ENCODE peak calls at places on chromosome 4, in four cellular contexts. T is fibroblast of the conjunctiva; J is NCI-H1436; B is CD8-positive, alpha-beta T cell. Y is an unnamed sample.

GRCh38 chr4:103400405-103400804 is 202.3 kb upstream of the CENPE start:
- DNase-seq in T (no peak), J (no peak), B (no peak), Y (no peak)

GRCh38 chr4:41567186-41567585 is 29.2 kb downstream of the LIMCH1 start:
- DNase-seq in J (no peak), T (no peak), B (no peak), Y (no peak)

GRCh38 chr4:38069271-38069760 is 109.1 kb downstream of the PTTG2 start:
- DNase-seq in B (no peak), J (no peak), T (no peak), Y (no peak)

GRCh38 chr4:13289391-13289790 is 194.7 kb downstream of the RAB28 start:
- DNase-seq in J (no peak), T (no peak), B (no peak), Y (no peak)

GRCh38 chr4:20954541-20954940 is 254.3 kb downstream of the PACRGL start:
- DNase-seq in T (no peak), J (no peak), B (no peak), Y (no peak)

GRCh38 chr4:88033309-88033708 is 25.9 kb downstream of the PKD2 start:
- DNase-seq in J (peak), B (no peak), T (peak), Y (peak)

GRCh38 chr4:160009656-160010493 is 907.0 kb downstream of the RAPGEF2 start:
- DNase-seq in B (no peak), T (no peak), J (no peak), Y (no peak)

GRCh38 chr4:168645933-168646768 is 149.3 kb downstream of the PALLD start:
- DNase-seq in T (no peak), B (no peak), J (no peak), Y (no peak)

GRCh38 chr4:182242793-182243192 is 409 bp upstream of the TENM3 start:
- DNase-seq in J (no peak), B (no peak), T (no peak), Y (no peak)

GRCh38 chr4:183407635-183408463 is 36.6 kb upstream of the CDKN2AIP start:
- DNase-seq in B (no peak), J (no peak), T (no peak), Y (no peak)

GRCh38 chr4:20305976-20306375 is 54.3 kb downstream of the SLIT2 start:
- DNase-seq in B (no peak), T (no peak), J (no peak), Y (no peak)

GRCh38 chr4:142656178-142656577 is 189.9 kb downstream of the INPP4B start:
- DNase-seq in T (no peak), B (no peak), J (no peak), Y (no peak)

GRCh38 chr4:185834778-185835177 is 22.8 kb upstream of the SORBS2 start:
- DNase-seq in T (no peak), B (no peak), J (no peak), Y (no peak)

GRCh38 chr4:602559-602942 is 22.8 kb upstream of the PDE6B start:
- DNase-seq in T (no peak), J (peak), B (peak), Y (no peak)

GRCh38 chr4:8725845-8726244 is 133.3 kb downstream of the CPZ start:
- DNase-seq in J (no peak), B (no peak), T (no peak), Y (no peak)

Y was measured in NCI-H1930.